ENCODE peak calls at places on chromosomes 1 and 21, in six cellular contexts. One of them, this sample, is unnamed.
A peak's percentile ranks its signal among the peaks of the same experiment; 100 is the strongest.

GRCh38 chr1:175322109-175322508 is 129.5 kb upstream of the KIAA0040 start:
- DNase-seq in uterus: no peak
- DNase-seq in prostate gland: no peak
- DNase-seq in heart right ventricle: no peak
- DNase-seq in kidney: no peak
- DNase-seq in left ventricle myocardium inferior: no peak
- DNase-seq in this sample: no peak

GRCh38 chr1:23979387-23980005 is 631 bp downstream of the SRSF10 start:
- DNase-seq in prostate gland: no peak
- DNase-seq in uterus: no peak
- DNase-seq in left ventricle myocardium inferior: no peak
- DNase-seq in kidney: no peak
- DNase-seq in heart right ventricle: no peak
- DNase-seq in this sample: no peak

GRCh38 chr1:81703352-81703735 is 97.4 kb upstream of the ADGRL2 start:
- DNase-seq in kidney: no peak
- DNase-seq in prostate gland: no peak
- DNase-seq in heart right ventricle: no peak
- DNase-seq in left ventricle myocardium inferior: no peak
- DNase-seq in uterus: no peak
- DNase-seq in this sample: no peak

GRCh38 chr21:37429356-37429755 is 62.8 kb downstream of the DYRK1A start:
- DNase-seq in heart right ventricle: no peak
- DNase-seq in kidney: no peak
- DNase-seq in prostate gland: no peak
- DNase-seq in uterus: no peak
- DNase-seq in left ventricle myocardium inferior: no peak
- DNase-seq in this sample: no peak

GRCh38 chr1:36920371-36920770 is 113.9 kb downstream of the GRIK3 start:
- DNase-seq in uterus: no peak
- DNase-seq in left ventricle myocardium inferior: no peak
- DNase-seq in kidney: no peak
- DNase-seq in prostate gland: no peak
- DNase-seq in heart right ventricle: no peak
- DNase-seq in this sample: no peak

GRCh38 chr1:18764362-18764761 is 95.1 kb downstream of the TAS1R2 start:
- DNase-seq in prostate gland: no peak
- DNase-seq in left ventricle myocardium inferior: no peak
- DNase-seq in kidney: no peak
- DNase-seq in heart right ventricle: no peak
- DNase-seq in uterus: no peak
- DNase-seq in this sample: no peak

GRCh38 chr1:201655243-201655642 is 116.3 kb downstream of the NAV1 start:
- DNase-seq in kidney: no peak
- DNase-seq in heart right ventricle: peak; percentile 41
- DNase-seq in prostate gland: no peak
- DNase-seq in left ventricle myocardium inferior: no peak
- DNase-seq in uterus: peak; percentile 67
- DNase-seq in this sample: peak; percentile 53

GRCh38 chr1:53581476-53581875 is 122.3 kb downstream of the DMRTB1 start:
- DNase-seq in uterus: peak; percentile 1
- DNase-seq in heart right ventricle: no peak
- DNase-seq in kidney: no peak
- DNase-seq in left ventricle myocardium inferior: no peak
- DNase-seq in prostate gland: no peak
- DNase-seq in this sample: peak; percentile 3

GRCh38 chr1:37553598-37553926 is 531 bp downstream of the SNIP1 start:
- DNase-seq in uterus: no peak
- DNase-seq in heart right ventricle: no peak
- DNase-seq in kidney: no peak
- DNase-seq in prostate gland: no peak
- DNase-seq in left ventricle myocardium inferior: no peak
- DNase-seq in this sample: no peak

GRCh38 chr1:87642581-87643129 is 314.0 kb downstream of the LMO4 start:
- DNase-seq in kidney: no peak
- DNase-seq in uterus: no peak
- DNase-seq in prostate gland: no peak
- DNase-seq in heart right ventricle: no peak
- DNase-seq in left ventricle myocardium inferior: no peak
- DNase-seq in this sample: peak; percentile 62

GRCh38 chr1:93844262-93845045 is 34.6 kb downstream of the DNTTIP2 start:
- DNase-seq in uterus: peak; percentile 68
- DNase-seq in heart right ventricle: peak; percentile 62
- DNase-seq in kidney: no peak
- DNase-seq in left ventricle myocardium inferior: no peak
- DNase-seq in prostate gland: peak; percentile 67
- DNase-seq in this sample: peak; percentile 49

GRCh38 chr1:110565565-110565964 is 40.6 kb downstream of the KCNA2 start:
- DNase-seq in kidney: no peak
- DNase-seq in uterus: no peak
- DNase-seq in heart right ventricle: no peak
- DNase-seq in left ventricle myocardium inferior: no peak
- DNase-seq in prostate gland: no peak
- DNase-seq in this sample: no peak

GRCh38 chr1:64080947-64081562 is 122.4 kb upstream of the UBE2U start:
- DNase-seq in prostate gland: no peak
- DNase-seq in kidney: no peak
- DNase-seq in left ventricle myocardium inferior: no peak
- DNase-seq in uterus: no peak
- DNase-seq in heart right ventricle: no peak
- DNase-seq in this sample: no peak

GRCh38 chr1:203630697-203631096 is 4.1 kb downstream of the ATP2B4 start:
- DNase-seq in kidney: no peak
- DNase-seq in left ventricle myocardium inferior: peak; percentile 50
- DNase-seq in heart right ventricle: peak; percentile 62
- DNase-seq in uterus: no peak
- DNase-seq in prostate gland: no peak
- DNase-seq in this sample: no peak

GRCh38 chr1:25082216-25082899 is 149.9 kb downstream of the SYF2 start:
- DNase-seq in prostate gland: no peak
- DNase-seq in heart right ventricle: no peak
- DNase-seq in left ventricle myocardium inferior: no peak
- DNase-seq in uterus: no peak
- DNase-seq in kidney: no peak
- DNase-seq in this sample: no peak

GRCh38 chr1:218164930-218165686 is 120.0 kb upstream of the RRP15 start:
- DNase-seq in uterus: no peak
- DNase-seq in prostate gland: peak; percentile 6
- DNase-seq in kidney: peak; percentile 68
- DNase-seq in left ventricle myocardium inferior: peak; percentile 38
- DNase-seq in heart right ventricle: peak; percentile 29
- DNase-seq in this sample: peak; percentile 56

GRCh38 chr1:178310685-178311105 is 186.1 kb downstream of the CLEC20A start:
- DNase-seq in prostate gland: peak; percentile 29
- DNase-seq in heart right ventricle: no peak
- DNase-seq in kidney: no peak
- DNase-seq in uterus: no peak
- DNase-seq in left ventricle myocardium inferior: no peak
- DNase-seq in this sample: no peak

GRCh38 chr1:76862447-76862846 is 4.8 kb upstream of the ST6GALNAC5 start:
- DNase-seq in left ventricle myocardium inferior: no peak
- DNase-seq in uterus: no peak
- DNase-seq in kidney: no peak
- DNase-seq in heart right ventricle: no peak
- DNase-seq in prostate gland: no peak
- DNase-seq in this sample: no peak

GRCh38 chr1:114535401-114535800 is 24.4 kb upstream of the TRIM33 start:
- DNase-seq in prostate gland: no peak
- DNase-seq in kidney: no peak
- DNase-seq in uterus: no peak
- DNase-seq in left ventricle myocardium inferior: no peak
- DNase-seq in heart right ventricle: no peak
- DNase-seq in this sample: no peak

DNA sequence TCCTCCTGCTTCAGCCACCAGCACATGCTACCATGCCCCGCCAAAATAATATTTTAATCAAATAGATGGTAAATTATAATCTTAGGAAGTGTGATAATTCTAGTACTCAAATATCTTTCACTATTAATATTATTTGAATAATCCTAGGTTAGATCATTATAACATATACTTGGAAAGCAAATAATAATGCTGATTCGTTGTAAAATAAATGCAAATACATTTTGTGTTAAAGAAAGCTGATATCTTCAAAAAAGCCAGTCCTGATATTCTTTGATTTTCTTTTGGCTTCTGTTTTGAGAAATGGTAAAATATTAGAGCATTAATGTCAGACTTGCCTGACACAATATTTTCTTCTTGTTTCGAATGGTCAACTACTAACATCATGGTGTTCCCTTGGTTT is 116.3 kb upstream of the ADAMTS5 start:
- DNase-seq in uterus: no peak
- DNase-seq in left ventricle myocardium inferior: no peak
- DNase-seq in kidney: no peak
- DNase-seq in prostate gland: no peak
- DNase-seq in heart right ventricle: no peak
- DNase-seq in this sample: no peak
- H3K9me3 ChIP-seq in uterus: no peaks in the 10 kb centered on the region
- H3K9me3 ChIP-seq in left ventricle myocardium inferior: peaks cover 6% of the 10 kb centered on the region
- H3K9me3 ChIP-seq in kidney: no peaks in the 10 kb centered on the region
- H3K9me3 ChIP-seq in prostate gland: no peaks in the 10 kb centered on the region
- H3K9me3 ChIP-seq in heart right ventricle: no peaks in the 10 kb centered on the region
- H3K9me3 ChIP-seq in this sample: no peaks in the 10 kb centered on the region

GRCh38 chr1:58885998-58886397 is 102.2 kb upstream of the JUN start:
- DNase-seq in prostate gland: peak; percentile 74
- DNase-seq in heart right ventricle: no peak
- DNase-seq in uterus: no peak
- DNase-seq in kidney: no peak
- DNase-seq in left ventricle myocardium inferior: peak; percentile 45
- DNase-seq in this sample: no peak
- H3K27ac ChIP-seq in prostate gland: peak overlapping the region; percentile 61
- H3K27ac ChIP-seq in heart right ventricle: peak overlapping the region; percentile 41
- H3K27ac ChIP-seq in uterus: peak overlapping the region; percentile 47
- H3K27ac ChIP-seq in kidney: peak overlapping the region; percentile 38
- H3K27ac ChIP-seq in left ventricle myocardium inferior: peak overlapping the region; percentile 76
- H3K27ac ChIP-seq in this sample: no peak overlapping the region

GRCh38 chr1:51222809-51223208 is 13.3 kb upstream of the RNF11 start:
- DNase-seq in left ventricle myocardium inferior: no peak
- DNase-seq in kidney: no peak
- DNase-seq in prostate gland: no peak
- DNase-seq in uterus: no peak
- DNase-seq in heart right ventricle: no peak
- DNase-seq in this sample: no peak
- TF ChIP-seq CTCF in left ventricle myocardium inferior: no peak
- TF ChIP-seq CTCF in kidney: no peak
- TF ChIP-seq CTCF in prostate gland: no peak
- TF ChIP-seq CTCF in uterus: no peak
- TF ChIP-seq CTCF in heart right ventricle: no peak
- TF ChIP-seq CTCF in this sample: no peak

GRCh38 chr1:236200925-236201324 is 58.6 kb downstream of the GPR137B start:
- DNase-seq in kidney: no peak
- DNase-seq in heart right ventricle: no peak
- DNase-seq in prostate gland: no peak
- DNase-seq in left ventricle myocardium inferior: no peak
- DNase-seq in uterus: no peak
- DNase-seq in this sample: no peak
- H3K9me3 ChIP-seq in kidney: peaks cover 4% of the 10 kb centered on the region
- H3K9me3 ChIP-seq in heart right ventricle: peaks cover 13% of the 10 kb centered on the region
- H3K9me3 ChIP-seq in prostate gland: no peaks in the 10 kb centered on the region
- H3K9me3 ChIP-seq in left ventricle myocardium inferior: peaks cover 68% of the 10 kb centered on the region
- H3K9me3 ChIP-seq in uterus: peaks cover 14% of the 10 kb centered on the region
- H3K9me3 ChIP-seq in this sample: no peaks in the 10 kb centered on the region

This sample was measured in WERI-Rb-1.